ENCODE peak calls at places on chromosomes 4 and X, in six cellular contexts. One of them, this sample, is unnamed.

GRCh38 chr4:43837171-43837570 is 611.4 kb downstream of the KCTD8 start:
- DNase-seq in brain microvascular endothelial cell: no peak
- DNase-seq in IMR-90: no peak
- DNase-seq in PC-3: peak; percentile 51
- DNase-seq in dorsolateral prefrontal cortex: no peak
- DNase-seq in right atrium auricular region: no peak
- DNase-seq in this sample: no peak

GRCh38 chr4:42632653-42633382 is 24.1 kb downstream of the ATP8A1 start:
- DNase-seq in brain microvascular endothelial cell: no peak
- DNase-seq in IMR-90: no peak
- DNase-seq in PC-3: no peak
- DNase-seq in dorsolateral prefrontal cortex: no peak
- DNase-seq in right atrium auricular region: no peak
- DNase-seq in this sample: no peak

GRCh38 chr4:152417648-152418047 is 118.2 kb downstream of the FBXW7 start:
- DNase-seq in brain microvascular endothelial cell: no peak
- DNase-seq in IMR-90: no peak
- DNase-seq in PC-3: no peak
- DNase-seq in dorsolateral prefrontal cortex: no peak
- DNase-seq in right atrium auricular region: no peak
- DNase-seq in this sample: no peak

GRCh38 chrX:16320765-16321355 is 153.6 kb downstream of the MAGEB17 start:
- DNase-seq in brain microvascular endothelial cell: peak; percentile 18
- DNase-seq in IMR-90: peak; percentile 77
- DNase-seq in PC-3: no peak
- DNase-seq in dorsolateral prefrontal cortex: no peak
- DNase-seq in right atrium auricular region: no peak
- DNase-seq in this sample: no peak

GRCh38 chrX:1029494-1029893 is 183.0 kb downstream of the CRLF2 start:
- DNase-seq in brain microvascular endothelial cell: no peak
- DNase-seq in IMR-90: no peak
- DNase-seq in PC-3: no peak
- DNase-seq in dorsolateral prefrontal cortex: no peak
- DNase-seq in right atrium auricular region: no peak
- DNase-seq in this sample: no peak

GRCh38 chrX:66233206-66233605 is 69.2 kb downstream of the HEPH start:
- DNase-seq in brain microvascular endothelial cell: no peak
- DNase-seq in IMR-90: no peak
- DNase-seq in PC-3: no peak
- DNase-seq in dorsolateral prefrontal cortex: no peak
- DNase-seq in right atrium auricular region: no peak
- DNase-seq in this sample: no peak

GRCh38 chr4:133585323-133585722 is 436.2 kb downstream of the PCDH10 start:
- DNase-seq in brain microvascular endothelial cell: no peak
- DNase-seq in IMR-90: no peak
- DNase-seq in PC-3: no peak
- DNase-seq in dorsolateral prefrontal cortex: no peak
- DNase-seq in right atrium auricular region: no peak
- DNase-seq in this sample: no peak

GRCh38 chr4:1492636-1493539 is 86.6 kb upstream of the NKX1-1 start:
- DNase-seq in brain microvascular endothelial cell: no peak
- DNase-seq in IMR-90: no peak
- DNase-seq in PC-3: no peak
- DNase-seq in dorsolateral prefrontal cortex: peak; percentile 30
- DNase-seq in right atrium auricular region: no peak
- DNase-seq in this sample: no peak

GRCh38 chr4:47561331-47561730 is 76.3 kb downstream of the ATP10D start:
- DNase-seq in brain microvascular endothelial cell: no peak
- DNase-seq in IMR-90: no peak
- DNase-seq in PC-3: no peak
- DNase-seq in dorsolateral prefrontal cortex: no peak
- DNase-seq in right atrium auricular region: no peak
- DNase-seq in this sample: no peak

GRCh38 chrX:77768787-77769186 is 17.2 kb downstream of the ATRX start:
- DNase-seq in brain microvascular endothelial cell: no peak
- DNase-seq in IMR-90: no peak
- DNase-seq in PC-3: no peak
- DNase-seq in dorsolateral prefrontal cortex: no peak
- DNase-seq in right atrium auricular region: no peak
- DNase-seq in this sample: no peak

GRCh38 chr4:139666735-139667266 is 1.2 kb downstream of the MGST2 start:
- DNase-seq in brain microvascular endothelial cell: peak; percentile 76
- DNase-seq in IMR-90: peak; percentile 76
- DNase-seq in PC-3: peak; percentile 73
- DNase-seq in dorsolateral prefrontal cortex: no peak
- DNase-seq in right atrium auricular region: no peak
- DNase-seq in this sample: peak; percentile 58

GRCh38 chrX:153870288-153870690 is 15.7 kb downstream of the L1CAM start:
- DNase-seq in brain microvascular endothelial cell: no peak
- DNase-seq in IMR-90: no peak
- DNase-seq in PC-3: no peak
- DNase-seq in dorsolateral prefrontal cortex: no peak
- DNase-seq in right atrium auricular region: no peak
- DNase-seq in this sample: no peak

GRCh38 chr4:1310796-1311715 is 21.4 kb downstream of the MAEA start:
- DNase-seq in brain microvascular endothelial cell: no peak
- DNase-seq in IMR-90: no peak
- DNase-seq in PC-3: no peak
- DNase-seq in dorsolateral prefrontal cortex: no peak
- DNase-seq in right atrium auricular region: no peak
- DNase-seq in this sample: no peak

GRCh38 chrX:20217279-20217678 is 49.4 kb downstream of the RPS6KA3 start:
- DNase-seq in brain microvascular endothelial cell: peak; percentile 21
- DNase-seq in IMR-90: peak; percentile 78
- DNase-seq in PC-3: peak; percentile 84
- DNase-seq in dorsolateral prefrontal cortex: no peak
- DNase-seq in right atrium auricular region: no peak
- DNase-seq in this sample: peak; percentile 69

GRCh38 chr4:158914178-158914577 is 145.4 kb downstream of the FNIP2 start:
- DNase-seq in brain microvascular endothelial cell: peak; percentile 64
- DNase-seq in IMR-90: peak; percentile 84
- DNase-seq in PC-3: peak; percentile 79
- DNase-seq in dorsolateral prefrontal cortex: no peak
- DNase-seq in right atrium auricular region: no peak
- DNase-seq in this sample: peak; percentile 54

GRCh38 chr4:28686618-28687017 is 1826.0 kb downstream of the STIM2 start:
- DNase-seq in brain microvascular endothelial cell: peak; percentile 27
- DNase-seq in IMR-90: peak; percentile 38
- DNase-seq in PC-3: peak; percentile 60
- DNase-seq in dorsolateral prefrontal cortex: peak; percentile 44
- DNase-seq in right atrium auricular region: no peak
- DNase-seq in this sample: peak; percentile 18

GRCh38 chrX:16868920-16869319 is 1.2 kb downstream of the RBBP7 start:
- DNase-seq in brain microvascular endothelial cell: no peak
- DNase-seq in IMR-90: no peak
- DNase-seq in PC-3: no peak
- DNase-seq in dorsolateral prefrontal cortex: no peak
- DNase-seq in right atrium auricular region: no peak
- DNase-seq in this sample: no peak

DNA sequence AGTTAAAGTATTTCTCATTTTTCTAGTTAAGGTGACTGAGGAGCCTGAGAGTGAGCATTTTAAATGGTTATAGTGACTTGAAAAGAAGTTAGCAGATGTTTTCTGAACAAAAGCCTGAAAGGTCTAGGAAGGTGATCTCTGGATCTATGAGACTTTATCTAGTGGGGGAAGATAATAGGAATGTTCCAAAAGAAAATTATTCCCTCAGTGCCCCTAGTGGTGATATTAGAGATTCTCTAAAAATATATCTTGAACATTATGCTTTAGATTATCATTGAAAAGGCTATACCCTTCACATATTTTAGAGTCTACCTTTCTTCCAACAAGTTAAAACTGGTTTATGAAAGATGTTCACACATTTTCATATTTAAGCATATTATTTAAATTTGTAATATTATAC is 69.0 kb upstream of the SPANXN1 start:
- DNase-seq in brain microvascular endothelial cell: no peak
- DNase-seq in IMR-90: no peak
- DNase-seq in PC-3: peak; percentile 33
- DNase-seq in dorsolateral prefrontal cortex: no peak
- DNase-seq in right atrium auricular region: no peak
- DNase-seq in this sample: no peak
- TF ChIP-seq CTCF in brain microvascular endothelial cell: peak; percentile 4
- TF ChIP-seq CTCF in IMR-90: no peak
- TF ChIP-seq CTCF in PC-3: peak; percentile 51
- TF ChIP-seq CTCF in dorsolateral prefrontal cortex: no peak
- TF ChIP-seq CTCF in right atrium auricular region: no peak
- TF ChIP-seq CTCF in this sample: no peak

GRCh38 chrX:71107762-71108360 is 1.3 kb upstream of the CXorf65 start:
- DNase-seq in brain microvascular endothelial cell: no peak
- DNase-seq in IMR-90: no peak
- DNase-seq in PC-3: no peak
- DNase-seq in dorsolateral prefrontal cortex: no peak
- DNase-seq in right atrium auricular region: no peak
- DNase-seq in this sample: no peak
- H3K4me3 ChIP-seq in brain microvascular endothelial cell: no peak overlapping the region
- H3K4me3 ChIP-seq in IMR-90: no peak overlapping the region
- H3K4me3 ChIP-seq in PC-3: no peak overlapping the region
- H3K4me3 ChIP-seq in dorsolateral prefrontal cortex: no peak overlapping the region
- H3K4me3 ChIP-seq in right atrium auricular region: no peak overlapping the region
- H3K4me3 ChIP-seq in this sample: no peak overlapping the region

GRCh38 chr4:164441131-164441530 is 312.8 kb upstream of the SMIM31 start:
- DNase-seq in brain microvascular endothelial cell: no peak
- DNase-seq in IMR-90: no peak
- DNase-seq in PC-3: no peak
- DNase-seq in dorsolateral prefrontal cortex: no peak
- DNase-seq in right atrium auricular region: no peak
- DNase-seq in this sample: no peak

GRCh38 chr4:164442167-164442566 is 311.8 kb upstream of the SMIM31 start:
- DNase-seq in brain microvascular endothelial cell: peak; percentile 38
- DNase-seq in IMR-90: peak; percentile 5
- DNase-seq in PC-3: peak; percentile 67
- DNase-seq in dorsolateral prefrontal cortex: no peak
- DNase-seq in right atrium auricular region: no peak
- DNase-seq in this sample: no peak

GRCh38 chr4:164446516-164446915 is 307.4 kb upstream of the SMIM31 start:
- DNase-seq in brain microvascular endothelial cell: peak; percentile 75
- DNase-seq in IMR-90: peak; percentile 3
- DNase-seq in PC-3: peak; percentile 57
- DNase-seq in dorsolateral prefrontal cortex: no peak
- DNase-seq in right atrium auricular region: no peak
- DNase-seq in this sample: no peak
- TF ChIP-seq CTCF in brain microvascular endothelial cell: no peak
- TF ChIP-seq CTCF in IMR-90: no peak
- TF ChIP-seq CTCF in PC-3: no peak
- TF ChIP-seq CTCF in dorsolateral prefrontal cortex: no peak
- TF ChIP-seq CTCF in right atrium auricular region: no peak
- TF ChIP-seq CTCF in this sample: no peak

GRCh38 chrX:68820476-68821110 is 8.2 kb upstream of the EFNB1 start:
- DNase-seq in brain microvascular endothelial cell: no peak
- DNase-seq in IMR-90: no peak
- DNase-seq in PC-3: no peak
- DNase-seq in dorsolateral prefrontal cortex: no peak
- DNase-seq in right atrium auricular region: no peak
- DNase-seq in this sample: no peak
- H3K4me3 ChIP-seq in brain microvascular endothelial cell: no peak overlapping the region
- H3K4me3 ChIP-seq in IMR-90: no peak overlapping the region
- H3K4me3 ChIP-seq in PC-3: no peak overlapping the region
- H3K4me3 ChIP-seq in dorsolateral prefrontal cortex: no peak overlapping the region
- H3K4me3 ChIP-seq in right atrium auricular region: no peak overlapping the region
- H3K4me3 ChIP-seq in this sample: no peak overlapping the region

DNA sequence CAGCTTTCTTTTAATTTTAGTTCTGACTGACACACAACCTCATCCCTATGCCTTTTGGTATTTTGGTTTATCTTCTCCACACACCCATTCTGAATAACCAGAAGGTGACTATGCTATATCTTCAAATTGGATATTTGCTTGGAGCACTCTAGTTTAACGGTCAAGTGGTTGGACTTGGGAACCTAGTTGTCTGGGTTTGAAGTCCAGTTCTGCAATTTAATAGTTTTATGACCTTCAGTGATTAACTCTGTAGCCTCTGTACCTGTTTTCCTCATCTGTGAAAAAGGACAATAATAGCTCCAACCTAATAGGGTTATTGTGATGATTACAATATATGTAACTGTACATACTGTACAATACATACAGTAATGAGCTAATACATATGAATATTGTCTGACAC is 20.0 kb downstream of the PPM1K start:
- DNase-seq in brain microvascular endothelial cell: no peak
- DNase-seq in IMR-90: no peak
- DNase-seq in PC-3: no peak
- DNase-seq in dorsolateral prefrontal cortex: no peak
- DNase-seq in right atrium auricular region: no peak
- DNase-seq in this sample: no peak
- TF ChIP-seq CTCF in brain microvascular endothelial cell: no peak
- TF ChIP-seq CTCF in IMR-90: no peak
- TF ChIP-seq CTCF in PC-3: no peak
- TF ChIP-seq CTCF in dorsolateral prefrontal cortex: no peak
- TF ChIP-seq CTCF in right atrium auricular region: no peak
- TF ChIP-seq CTCF in this sample: no peak

GRCh38 chrX:119474615-119475388 is 6.6 kb downstream of the SLC25A5 start:
- DNase-seq in brain microvascular endothelial cell: no peak
- DNase-seq in IMR-90: no peak
- DNase-seq in PC-3: no peak
- DNase-seq in dorsolateral prefrontal cortex: no peak
- DNase-seq in right atrium auricular region: peak; percentile 36
- DNase-seq in this sample: no peak

GRCh38 chrX:119478504-119478903 is 10.3 kb downstream of the SLC25A5 start:
- DNase-seq in brain microvascular endothelial cell: no peak
- DNase-seq in IMR-90: no peak
- DNase-seq in PC-3: no peak
- DNase-seq in dorsolateral prefrontal cortex: no peak
- DNase-seq in right atrium auricular region: no peak
- DNase-seq in this sample: no peak

GRCh38 chrX:119479845-119480244 is 11.6 kb downstream of the SLC25A5 start:
- DNase-seq in brain microvascular endothelial cell: no peak
- DNase-seq in IMR-90: no peak
- DNase-seq in PC-3: no peak
- DNase-seq in dorsolateral prefrontal cortex: no peak
- DNase-seq in right atrium auricular region: no peak
- DNase-seq in this sample: no peak

GRCh38 chrX:119475389-119476101 is 7.3 kb downstream of the SLC25A5 start:
- DNase-seq in brain microvascular endothelial cell: no peak
- DNase-seq in IMR-90: peak; percentile 55
- DNase-seq in PC-3: peak; percentile 52
- DNase-seq in dorsolateral prefrontal cortex: no peak
- DNase-seq in right atrium auricular region: no peak
- DNase-seq in this sample: no peak

DNA sequence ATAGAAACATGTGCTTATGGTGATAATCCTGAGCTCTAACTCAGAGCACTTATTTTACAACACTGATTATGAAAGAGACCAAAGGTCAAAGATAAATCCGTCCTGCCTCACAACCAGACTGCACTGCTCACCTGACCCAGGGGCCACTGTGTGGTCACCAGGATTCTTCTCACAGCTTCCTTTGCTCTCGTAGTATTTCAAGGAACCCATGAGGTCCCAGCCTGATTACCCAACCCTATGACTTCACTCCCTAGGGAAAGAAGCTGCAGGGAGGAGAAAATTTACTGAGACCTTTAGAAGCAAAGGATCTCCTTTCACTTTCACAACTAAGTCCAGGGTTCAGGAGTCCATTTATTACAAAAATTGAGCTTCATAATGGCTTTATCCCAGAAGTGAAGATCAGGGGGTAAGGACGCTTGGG is 9.6 kb downstream of the SLC25A5 start:
- DNase-seq in brain microvascular endothelial cell: peak; percentile 89
- DNase-seq in IMR-90: peak; percentile 93
- DNase-seq in PC-3: no peak
- DNase-seq in dorsolateral prefrontal cortex: no peak
- DNase-seq in right atrium auricular region: no peak
- DNase-seq in this sample: peak; percentile 99
- H3K4me3 ChIP-seq in brain microvascular endothelial cell: no peak overlapping the region
- H3K4me3 ChIP-seq in IMR-90: no peak overlapping the region
- H3K4me3 ChIP-seq in PC-3: no peak overlapping the region
- H3K4me3 ChIP-seq in dorsolateral prefrontal cortex: no peak overlapping the region
- H3K4me3 ChIP-seq in right atrium auricular region: no peak overlapping the region
- H3K4me3 ChIP-seq in this sample: peak overlapping the region; percentile 50

GRCh38 chr4:73609688-73610087 is 10.5 kb downstream of the RASSF6 start:
- DNase-seq in brain microvascular endothelial cell: peak; percentile 11
- DNase-seq in IMR-90: peak; percentile 73
- DNase-seq in PC-3: peak; percentile 28
- DNase-seq in dorsolateral prefrontal cortex: no peak
- DNase-seq in right atrium auricular region: no peak
- DNase-seq in this sample: peak; percentile 79
- TF ChIP-seq CTCF in brain microvascular endothelial cell: no peak
- TF ChIP-seq CTCF in IMR-90: no peak
- TF ChIP-seq CTCF in PC-3: no peak
- TF ChIP-seq CTCF in dorsolateral prefrontal cortex: no peak
- TF ChIP-seq CTCF in right atrium auricular region: no peak
- TF ChIP-seq CTCF in this sample: no peak

This sample was measured in fibroblast of villous mesenchyme.